ENCODE peak calls at places on chromosome 2, in six cellular contexts. U, Z, V, C, Y and F are unnamed samples.

GRCh38 chr2:192194866-192195547 is at the start of gene TMEFF2:
- DNase-seq in C (peak; percentile 89), Y (peak; percentile 19), Z (no peak), V (peak; percentile 57), U (no peak), F (peak; percentile 72)

GRCh38 chr2:160694631-160695030 is 201.0 kb upstream of the RBMS1 start:
- DNase-seq in C (no peak), Y (no peak), U (no peak), Z (no peak), V (no peak), F (no peak)

GRCh38 chr2:132568679-132569078 is 101.3 kb downstream of the LYPD1 start:
- DNase-seq in V (no peak), C (no peak), Z (no peak), U (no peak), Y (no peak), F (no peak)

GRCh38 chr2:158411748-158412147 is 44.8 kb downstream of the CCDC148 start:
- DNase-seq in Z (no peak), Y (no peak), V (no peak), C (no peak), U (no peak), F (no peak)

GRCh38 chr2:121238828-121239227 is 46.2 kb downstream of the TFCP2L1 start:
- DNase-seq in U (no peak), Z (no peak), C (no peak), Y (no peak), V (no peak), F (no peak)

GRCh38 chr2:207506426-207506825 is 23.3 kb upstream of the CREB1 start:
- DNase-seq in V (no peak), U (no peak), C (no peak), Z (no peak), Y (no peak), F (no peak)

GRCh38 chr2:237964194-237964577 is 2.6 kb upstream of the UBE2F start:
- DNase-seq in U (no peak), Z (no peak), V (no peak), C (no peak), Y (no peak), F (no peak)

GRCh38 chr2:112924855-112925254 is 13.9 kb downstream of the IL37 start:
- DNase-seq in V (no peak), C (no peak), U (no peak), Z (no peak), Y (no peak), F (no peak)

GRCh38 chr2:181953773-181954537 is 31.7 kb upstream of the PPP1R1C start:
- DNase-seq in V (peak; percentile 25), Y (peak; percentile 24), Z (peak; percentile 89), C (peak; percentile 82), U (peak; percentile 83), F (peak; percentile 91)

GRCh38 chr2:45857848-45858520 is 206.5 kb downstream of the PRKCE start:
- DNase-seq in V (no peak), U (no peak), C (no peak), Z (no peak), Y (no peak), F (no peak)

GRCh38 chr2:71072492-71072891 is 4.0 kb downstream of the NAGK start:
- DNase-seq in Y (no peak), V (no peak), U (no peak), C (no peak), Z (no peak), F (no peak)

GRCh38 chr2:240323601-240324291 is 111.7 kb upstream of the GPC1 start:
- DNase-seq in C (no peak), Y (no peak), V (no peak), U (no peak), Z (no peak), F (no peak)

GRCh38 chr2:201261471-201261870 is 1.1 kb downstream of the CASP8 start:
- DNase-seq in V (no peak), Y (peak; percentile 65), C (no peak), Z (peak; percentile 78), U (no peak), F (no peak)

GRCh38 chr2:98378901-98379300 is 32.6 kb downstream of the CNGA3 start:
- DNase-seq in Z (no peak), C (no peak), Y (no peak), U (no peak), V (peak; percentile 33), F (peak; percentile 15)

GRCh38 chr2:120105360-120105759 is 92.5 kb downstream of the EPB41L5 start:
- DNase-seq in C (no peak), Y (no peak), U (no peak), V (no peak), Z (no peak), F (no peak)

GRCh38 chr2:174607989-174608865 is 10.6 kb upstream of the WIPF1 start:
- DNase-seq in U (no peak), V (no peak), Y (no peak), Z (no peak), C (no peak), F (no peak)

GRCh38 chr2:144460981-144461766 is 58.7 kb downstream of the ZEB2 start:
- DNase-seq in C (no peak), V (peak; percentile 51), Y (no peak), U (no peak), Z (no peak), F (no peak)

GRCh38 chr2:73283545-73284295 is 558 bp downstream of the FBXO41 start:
- DNase-seq in V (no peak), Y (peak; percentile 20), C (no peak), Z (peak; percentile 86), U (no peak), F (no peak)

GRCh38 chr2:6554403-6554802 is 311.3 kb downstream of the CMPK2 start:
- DNase-seq in V (no peak), C (no peak), Y (no peak), U (no peak), Z (no peak), F (no peak)

GRCh38 chr2:230779141-230779523 is 66.5 kb downstream of the CAB39 start:
- DNase-seq in C (no peak), V (no peak), Y (no peak), U (no peak), Z (no peak), F (no peak)

GRCh38 chr2:203790134-203790533 is 77.4 kb upstream of the CTLA4 start:
- DNase-seq in U (no peak), C (no peak), V (no peak), Y (no peak), Z (no peak), F (no peak)

GRCh38 chr2:213679894-213680293 is 395.6 kb downstream of the SPAG16 start:
- DNase-seq in C (no peak), V (no peak), Y (no peak), U (no peak), Z (no peak), F (no peak)

GRCh38 chr2:25491003-25491696 is 149.4 kb upstream of the DNMT3A start:
- DNase-seq in U (no peak), C (no peak), Z (no peak), Y (no peak), V (no peak), F (no peak)

GRCh38 chr2:242060212-242060835 is 190.8 kb downstream of the RTP5 start:
- DNase-seq in V (no peak), U (no peak), Y (no peak), Z (peak; percentile 52), C (no peak), F (no peak)

GRCh38 chr2:25301453-25302352 is 40.0 kb downstream of the DNMT3A start:
- DNase-seq in V (no peak), Y (peak; percentile 77), U (peak; percentile 6), C (no peak), Z (peak; percentile 95), F (peak; percentile 62)

GRCh38 chr2:38376683-38377500 is at the start of gene ATL2:
- DNase-seq in C (peak; percentile 93), V (peak; percentile 97), Z (peak; percentile 98), U (peak; percentile 87), Y (peak; percentile 96), F (peak; percentile 99)

GRCh38 chr2:48440103-48440390 is 89.9 kb upstream of the STON1 start:
- DNase-seq in V (no peak), U (no peak), Y (no peak), C (no peak), Z (no peak), F (no peak)

GRCh38 chr2:5070257-5070656 is 621.9 kb upstream of the SOX11 start:
- DNase-seq in Z (no peak), V (no peak), U (no peak), Y (no peak), C (no peak), F (no peak)

GRCh38 chr2:193895226-193895625 is 1700.5 kb upstream of the TMEFF2 start:
- DNase-seq in U (no peak), Z (no peak), Y (no peak), V (no peak), C (no peak), F (peak; percentile 0)

GRCh38 chr2:188422726-188423125 is 131.1 kb downstream of the GULP1 start:
- DNase-seq in V (no peak), Y (no peak), C (no peak), Z (no peak), U (no peak), F (no peak)

DNA sequence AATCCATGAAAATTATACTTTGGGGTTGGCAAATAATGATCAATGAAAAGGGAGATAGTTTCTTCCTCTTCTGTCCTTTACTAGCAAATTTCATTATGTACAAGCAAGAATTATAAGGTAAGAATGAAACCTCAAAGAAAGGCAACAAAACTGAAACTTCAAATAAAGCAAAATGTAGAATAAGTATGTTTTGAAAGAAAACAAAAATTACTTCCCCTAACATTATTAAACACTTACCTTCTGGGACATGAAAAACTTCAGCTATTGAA is 29.4 kb downstream of the THADA start:
- DNase-seq in U (no peak), C (no peak), Z (no peak), V (no peak), Y (no peak), F (no peak)
- H3K4me1 ChIP-seq in U (no peaks in the 10 kb centered on the region), C (no peaks in the 10 kb centered on the region), Z (no peaks in the 10 kb centered on the region), V (no peaks in the 10 kb centered on the region), Y (no peaks in the 10 kb centered on the region), F (no peaks in the 10 kb centered on the region)

DNA sequence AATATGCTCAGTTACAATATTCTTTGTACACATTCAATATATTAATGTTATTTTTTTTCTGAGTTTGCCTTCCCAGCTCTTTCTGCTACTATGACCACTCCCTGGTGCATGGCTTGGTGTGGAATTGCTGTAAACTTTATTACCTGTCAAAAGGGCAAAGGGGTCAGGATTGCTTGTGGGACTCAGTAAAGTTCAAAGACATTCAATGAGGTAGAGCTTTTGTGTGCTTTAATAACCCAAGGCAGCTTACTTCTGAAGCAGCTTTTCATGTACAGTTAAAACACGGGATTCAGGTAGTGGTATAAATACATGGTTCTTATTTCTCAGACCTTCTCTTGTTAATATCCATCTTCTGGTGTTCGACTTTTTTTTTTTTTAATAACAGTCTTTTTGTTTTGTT is 132.8 kb downstream of the MEIS1 start:
- DNase-seq in U (no peak), Z (peak; percentile 58), Y (no peak), C (no peak), V (no peak), F (no peak)
- H3K4me1 ChIP-seq in U (no peaks in the 10 kb centered on the region), Z (peaks cover 91% of the 10 kb centered on the region), Y (no peaks in the 10 kb centered on the region), C (peaks cover 42% of the 10 kb centered on the region), V (peaks cover 27% of the 10 kb centered on the region), F (peaks cover 83% of the 10 kb centered on the region)

GRCh38 chr2:168207861-168208260 is 39.5 kb downstream of the STK39 start:
- DNase-seq in Y (no peak), C (no peak), V (no peak), U (no peak), Z (no peak), F (no peak)
- H3K4me1 ChIP-seq in Y (no peaks in the 10 kb centered on the region), C (no peaks in the 10 kb centered on the region), V (peaks cover 31% of the 10 kb centered on the region), U (peaks cover 90% of the 10 kb centered on the region), Z (peaks cover 26% of the 10 kb centered on the region), F (peaks cover 18% of the 10 kb centered on the region)

DNA sequence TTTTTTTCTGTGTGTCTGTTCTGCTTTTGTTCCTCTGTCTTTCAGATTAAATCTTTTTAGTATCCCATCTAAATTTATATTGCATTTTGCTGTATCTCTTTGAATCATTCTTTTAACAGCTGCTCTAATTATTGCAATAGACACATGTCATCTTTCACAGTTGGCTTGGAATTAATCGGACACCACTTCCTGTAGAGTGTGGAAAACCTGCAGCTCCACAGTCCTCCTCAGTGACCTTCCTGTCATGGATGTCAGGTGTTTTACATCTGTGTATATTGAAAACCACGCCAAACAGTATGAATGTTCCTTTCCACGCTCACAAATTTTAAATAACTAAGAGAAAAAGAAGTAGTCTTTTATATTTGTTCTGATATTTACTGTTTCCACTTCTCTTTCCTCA is 135.3 kb downstream of the PXDN start:
- DNase-seq in V (no peak), Z (no peak), Y (no peak), U (no peak), C (no peak), F (no peak)
- H3K4me1 ChIP-seq in V (peaks cover 30% of the 10 kb centered on the region), Z (no peaks in the 10 kb centered on the region), Y (no peaks in the 10 kb centered on the region), U (peaks cover 2% of the 10 kb centered on the region), C (peaks cover 4% of the 10 kb centered on the region), F (no peaks in the 10 kb centered on the region)